ENCODE peak calls at places on chromosomes 4 and X, in seven cellular contexts. N, I, H, Z, U, Q and E are unnamed samples.

GRCh38 chrX:50903387-50904027 is 7.0 kb upstream of the BMP15 start:
- DNase-seq in N (peak; percentile 39), U (no peak), Z (peak; percentile 66), H (no peak), Q (peak; percentile 1), I (peak; percentile 24), E (no peak)

GRCh38 chrX:33726281-33727160 is 405.6 kb downstream of the FAM47A start:
- DNase-seq in N (no peak), Q (no peak), H (no peak), I (peak; percentile 15), Z (no peak), U (no peak), E (no peak)

GRCh38 chr4:188439641-188440311 is 300.5 kb downstream of the TRIML1 start:
- DNase-seq in H (no peak), N (no peak), U (no peak), I (no peak), Z (no peak), Q (peak; percentile 94), E (no peak)

GRCh38 chr4:176902710-176903323 is 110.1 kb upstream of the VEGFC start:
- DNase-seq in H (no peak), I (no peak), Z (no peak), Q (no peak), U (no peak), N (no peak), E (no peak)

GRCh38 chr4:46586566-46586965 is 196.6 kb upstream of the GABRA2 start:
- DNase-seq in I (no peak), Z (no peak), H (no peak), Q (no peak), N (no peak), U (no peak), E (no peak)

GRCh38 chr4:152161676-152162330 is 374.1 kb downstream of the FBXW7 start:
- DNase-seq in Q (no peak), N (no peak), H (no peak), I (no peak), Z (peak; percentile 9), U (no peak), E (no peak)

GRCh38 chrX:39759526-39760224 is 338.1 kb downstream of the BCOR start:
- DNase-seq in I (no peak), N (no peak), Q (peak; percentile 62), H (no peak), U (no peak), Z (no peak), E (no peak)

GRCh38 chr4:115332078-115332477 is 218.7 kb upstream of the NDST4 start:
- DNase-seq in I (no peak), N (no peak), H (no peak), Z (no peak), Q (no peak), U (no peak), E (no peak)

GRCh38 chr4:1516881-1517480 is 110.7 kb upstream of the NKX1-1 start:
- DNase-seq in H (peak; percentile 50), U (no peak), N (no peak), I (no peak), Z (no peak), Q (no peak), E (no peak)